ENCODE peak calls at places on chromosomes 7 and 10, in seven cellular contexts. One of them, this sample, is unnamed.

GRCh38 chr10:124341768-124342135 is 77.0 kb downstream of the OAT start:
- DNase-seq in BJ: no peak
- DNase-seq in HT1080: no peak
- DNase-seq in activated T-helper 1 cell treated with anti-CD3 and anti-CD28 coated beads, Interleukin-12 subunit alpha, Interleukin-12 subunit beta, Interleukin-2, Interleukin-4 antibody, amounts not matched to agents 30 ng/mL and 10 ng/mL and 1 ng/mL, durations not matched to agents 14 hours and 24 hours and 36 hours: peak
- DNase-seq in SK-MEL-5: no peak
- DNase-seq in type B pancreatic cell: no peak
- DNase-seq in astrocyte of the hippocampus: no peak
- DNase-seq in this sample: no peak

GRCh38 chr7:23604296-23604640 is 7.1 kb downstream of the CCDC126 start:
- DNase-seq in SK-MEL-5: no peak
- DNase-seq in type B pancreatic cell: no peak
- DNase-seq in HT1080: no peak
- DNase-seq in activated T-helper 1 cell treated with anti-CD3 and anti-CD28 coated beads, Interleukin-12 subunit alpha, Interleukin-12 subunit beta, Interleukin-2, Interleukin-4 antibody, amounts not matched to agents 30 ng/mL and 10 ng/mL and 1 ng/mL, durations not matched to agents 14 hours and 24 hours and 36 hours: no peak
- DNase-seq in astrocyte of the hippocampus: no peak
- DNase-seq in BJ: no peak
- DNase-seq in this sample: no peak

GRCh38 chr10:114412907-114413386 is 8.6 kb upstream of the AFAP1L2 start:
- DNase-seq in HT1080: peak
- DNase-seq in type B pancreatic cell: no peak
- DNase-seq in SK-MEL-5: no peak
- DNase-seq in astrocyte of the hippocampus: peak
- DNase-seq in BJ: no peak
- DNase-seq in activated T-helper 1 cell treated with anti-CD3 and anti-CD28 coated beads, Interleukin-12 subunit alpha, Interleukin-12 subunit beta, Interleukin-2, Interleukin-4 antibody, amounts not matched to agents 30 ng/mL and 10 ng/mL and 1 ng/mL, durations not matched to agents 14 hours and 24 hours and 36 hours: no peak
- DNase-seq in this sample: no peak

GRCh38 chr10:31101123-31101522 is 69.5 kb upstream of the ZNF438 start:
- DNase-seq in activated T-helper 1 cell treated with anti-CD3 and anti-CD28 coated beads, Interleukin-12 subunit alpha, Interleukin-12 subunit beta, Interleukin-2, Interleukin-4 antibody, amounts not matched to agents 30 ng/mL and 10 ng/mL and 1 ng/mL, durations not matched to agents 14 hours and 24 hours and 36 hours: peak
- DNase-seq in BJ: no peak
- DNase-seq in astrocyte of the hippocampus: peak
- DNase-seq in type B pancreatic cell: no peak
- DNase-seq in HT1080: peak
- DNase-seq in SK-MEL-5: no peak
- DNase-seq in this sample: no peak

GRCh38 chr7:130394421-130395188 is 14.3 kb downstream of the CPA1 start:
- DNase-seq in activated T-helper 1 cell treated with anti-CD3 and anti-CD28 coated beads, Interleukin-12 subunit alpha, Interleukin-12 subunit beta, Interleukin-2, Interleukin-4 antibody, amounts not matched to agents 30 ng/mL and 10 ng/mL and 1 ng/mL, durations not matched to agents 14 hours and 24 hours and 36 hours: no peak
- DNase-seq in astrocyte of the hippocampus: no peak
- DNase-seq in type B pancreatic cell: no peak
- DNase-seq in HT1080: no peak
- DNase-seq in SK-MEL-5: no peak
- DNase-seq in BJ: no peak
- DNase-seq in this sample: no peak

GRCh38 chr7:20219062-20219445 is 1.9 kb upstream of the MACC1 start:
- DNase-seq in astrocyte of the hippocampus: no peak
- DNase-seq in type B pancreatic cell: no peak
- DNase-seq in activated T-helper 1 cell treated with anti-CD3 and anti-CD28 coated beads, Interleukin-12 subunit alpha, Interleukin-12 subunit beta, Interleukin-2, Interleukin-4 antibody, amounts not matched to agents 30 ng/mL and 10 ng/mL and 1 ng/mL, durations not matched to agents 14 hours and 24 hours and 36 hours: no peak
- DNase-seq in BJ: no peak
- DNase-seq in SK-MEL-5: no peak
- DNase-seq in HT1080: no peak
- DNase-seq in this sample: no peak

GRCh38 chr10:103153302-103153759 is 39.7 kb downstream of the NT5C2 start:
- DNase-seq in activated T-helper 1 cell treated with anti-CD3 and anti-CD28 coated beads, Interleukin-12 subunit alpha, Interleukin-12 subunit beta, Interleukin-2, Interleukin-4 antibody, amounts not matched to agents 30 ng/mL and 10 ng/mL and 1 ng/mL, durations not matched to agents 14 hours and 24 hours and 36 hours: no peak
- DNase-seq in BJ: no peak
- DNase-seq in type B pancreatic cell: no peak
- DNase-seq in HT1080: no peak
- DNase-seq in SK-MEL-5: peak
- DNase-seq in astrocyte of the hippocampus: peak
- DNase-seq in this sample: peak

GRCh38 chr7:136086712-136087111 is 109.6 kb upstream of the MTPN start:
- DNase-seq in SK-MEL-5: peak
- DNase-seq in astrocyte of the hippocampus: peak
- DNase-seq in BJ: peak
- DNase-seq in activated T-helper 1 cell treated with anti-CD3 and anti-CD28 coated beads, Interleukin-12 subunit alpha, Interleukin-12 subunit beta, Interleukin-2, Interleukin-4 antibody, amounts not matched to agents 30 ng/mL and 10 ng/mL and 1 ng/mL, durations not matched to agents 14 hours and 24 hours and 36 hours: no peak
- DNase-seq in type B pancreatic cell: no peak
- DNase-seq in HT1080: peak
- DNase-seq in this sample: peak

GRCh38 chr7:141991144-141991543 is 4.5 kb upstream of the MGAM start:
- DNase-seq in astrocyte of the hippocampus: no peak
- DNase-seq in type B pancreatic cell: no peak
- DNase-seq in HT1080: peak
- DNase-seq in SK-MEL-5: no peak
- DNase-seq in activated T-helper 1 cell treated with anti-CD3 and anti-CD28 coated beads, Interleukin-12 subunit alpha, Interleukin-12 subunit beta, Interleukin-2, Interleukin-4 antibody, amounts not matched to agents 30 ng/mL and 10 ng/mL and 1 ng/mL, durations not matched to agents 14 hours and 24 hours and 36 hours: no peak
- DNase-seq in BJ: no peak
- DNase-seq in this sample: no peak

GRCh38 chr7:141012044-141012685 is 2.6 kb downstream of the MRPS33 start:
- DNase-seq in HT1080: peak
- DNase-seq in type B pancreatic cell: no peak
- DNase-seq in activated T-helper 1 cell treated with anti-CD3 and anti-CD28 coated beads, Interleukin-12 subunit alpha, Interleukin-12 subunit beta, Interleukin-2, Interleukin-4 antibody, amounts not matched to agents 30 ng/mL and 10 ng/mL and 1 ng/mL, durations not matched to agents 14 hours and 24 hours and 36 hours: peak
- DNase-seq in BJ: no peak
- DNase-seq in astrocyte of the hippocampus: peak
- DNase-seq in SK-MEL-5: peak
- DNase-seq in this sample: peak

GRCh38 chr7:120867932-120868331 is 10.0 kb upstream of the TSPAN12 start:
- DNase-seq in HT1080: no peak
- DNase-seq in SK-MEL-5: no peak
- DNase-seq in activated T-helper 1 cell treated with anti-CD3 and anti-CD28 coated beads, Interleukin-12 subunit alpha, Interleukin-12 subunit beta, Interleukin-2, Interleukin-4 antibody, amounts not matched to agents 30 ng/mL and 10 ng/mL and 1 ng/mL, durations not matched to agents 14 hours and 24 hours and 36 hours: no peak
- DNase-seq in astrocyte of the hippocampus: no peak
- DNase-seq in BJ: no peak
- DNase-seq in type B pancreatic cell: no peak
- DNase-seq in this sample: no peak

GRCh38 chr10:4399571-4399970 is 426.4 kb upstream of the AKR1E2 start:
- DNase-seq in astrocyte of the hippocampus: no peak
- DNase-seq in HT1080: no peak
- DNase-seq in type B pancreatic cell: no peak
- DNase-seq in BJ: peak
- DNase-seq in activated T-helper 1 cell treated with anti-CD3 and anti-CD28 coated beads, Interleukin-12 subunit alpha, Interleukin-12 subunit beta, Interleukin-2, Interleukin-4 antibody, amounts not matched to agents 30 ng/mL and 10 ng/mL and 1 ng/mL, durations not matched to agents 14 hours and 24 hours and 36 hours: no peak
- DNase-seq in SK-MEL-5: no peak
- DNase-seq in this sample: no peak

GRCh38 chr10:79221110-79222051 is 125.9 kb upstream of the PPIF start:
- DNase-seq in SK-MEL-5: no peak
- DNase-seq in astrocyte of the hippocampus: peak
- DNase-seq in BJ: peak
- DNase-seq in activated T-helper 1 cell treated with anti-CD3 and anti-CD28 coated beads, Interleukin-12 subunit alpha, Interleukin-12 subunit beta, Interleukin-2, Interleukin-4 antibody, amounts not matched to agents 30 ng/mL and 10 ng/mL and 1 ng/mL, durations not matched to agents 14 hours and 24 hours and 36 hours: no peak
- DNase-seq in type B pancreatic cell: peak
- DNase-seq in HT1080: no peak
- DNase-seq in this sample: no peak

GRCh38 chr10:78805176-78805575 is 263.6 kb upstream of the ZMIZ1 start:
- DNase-seq in SK-MEL-5: no peak
- DNase-seq in astrocyte of the hippocampus: peak
- DNase-seq in activated T-helper 1 cell treated with anti-CD3 and anti-CD28 coated beads, Interleukin-12 subunit alpha, Interleukin-12 subunit beta, Interleukin-2, Interleukin-4 antibody, amounts not matched to agents 30 ng/mL and 10 ng/mL and 1 ng/mL, durations not matched to agents 14 hours and 24 hours and 36 hours: no peak
- DNase-seq in type B pancreatic cell: no peak
- DNase-seq in BJ: peak
- DNase-seq in HT1080: peak
- DNase-seq in this sample: no peak

GRCh38 chr7:94374231-94374630 is 20.5 kb upstream of the COL1A2 start:
- DNase-seq in SK-MEL-5: peak
- DNase-seq in type B pancreatic cell: no peak
- DNase-seq in astrocyte of the hippocampus: peak
- DNase-seq in activated T-helper 1 cell treated with anti-CD3 and anti-CD28 coated beads, Interleukin-12 subunit alpha, Interleukin-12 subunit beta, Interleukin-2, Interleukin-4 antibody, amounts not matched to agents 30 ng/mL and 10 ng/mL and 1 ng/mL, durations not matched to agents 14 hours and 24 hours and 36 hours: no peak
- DNase-seq in HT1080: peak
- DNase-seq in BJ: peak
- DNase-seq in this sample: no peak

GRCh38 chr7:26574476-26574875 is 282.8 kb downstream of the SNX10 start:
- DNase-seq in type B pancreatic cell: no peak
- DNase-seq in BJ: no peak
- DNase-seq in astrocyte of the hippocampus: no peak
- DNase-seq in activated T-helper 1 cell treated with anti-CD3 and anti-CD28 coated beads, Interleukin-12 subunit alpha, Interleukin-12 subunit beta, Interleukin-2, Interleukin-4 antibody, amounts not matched to agents 30 ng/mL and 10 ng/mL and 1 ng/mL, durations not matched to agents 14 hours and 24 hours and 36 hours: no peak
- DNase-seq in SK-MEL-5: peak
- DNase-seq in HT1080: peak
- DNase-seq in this sample: no peak

GRCh38 chr10:76546411-76546810 is 1091.2 kb downstream of the KCNMA1 start:
- DNase-seq in BJ: no peak
- DNase-seq in activated T-helper 1 cell treated with anti-CD3 and anti-CD28 coated beads, Interleukin-12 subunit alpha, Interleukin-12 subunit beta, Interleukin-2, Interleukin-4 antibody, amounts not matched to agents 30 ng/mL and 10 ng/mL and 1 ng/mL, durations not matched to agents 14 hours and 24 hours and 36 hours: no peak
- DNase-seq in astrocyte of the hippocampus: no peak
- DNase-seq in type B pancreatic cell: no peak
- DNase-seq in SK-MEL-5: no peak
- DNase-seq in HT1080: no peak
- DNase-seq in this sample: no peak

GRCh38 chr7:122460936-122461335 is 156.4 kb upstream of the FEZF1 start:
- DNase-seq in type B pancreatic cell: no peak
- DNase-seq in activated T-helper 1 cell treated with anti-CD3 and anti-CD28 coated beads, Interleukin-12 subunit alpha, Interleukin-12 subunit beta, Interleukin-2, Interleukin-4 antibody, amounts not matched to agents 30 ng/mL and 10 ng/mL and 1 ng/mL, durations not matched to agents 14 hours and 24 hours and 36 hours: no peak
- DNase-seq in SK-MEL-5: no peak
- DNase-seq in astrocyte of the hippocampus: no peak
- DNase-seq in HT1080: no peak
- DNase-seq in BJ: no peak
- DNase-seq in this sample: no peak

GRCh38 chr10:3749597-3750351 is 35.2 kb downstream of the KLF6 start:
- DNase-seq in astrocyte of the hippocampus: no peak
- DNase-seq in activated T-helper 1 cell treated with anti-CD3 and anti-CD28 coated beads, Interleukin-12 subunit alpha, Interleukin-12 subunit beta, Interleukin-2, Interleukin-4 antibody, amounts not matched to agents 30 ng/mL and 10 ng/mL and 1 ng/mL, durations not matched to agents 14 hours and 24 hours and 36 hours: no peak
- DNase-seq in BJ: peak
- DNase-seq in HT1080: no peak
- DNase-seq in type B pancreatic cell: no peak
- DNase-seq in SK-MEL-5: peak
- DNase-seq in this sample: peak

GRCh38 chr7:102045681-102046372 is 228.4 kb downstream of the CUX1 start:
- DNase-seq in HT1080: no peak
- DNase-seq in activated T-helper 1 cell treated with anti-CD3 and anti-CD28 coated beads, Interleukin-12 subunit alpha, Interleukin-12 subunit beta, Interleukin-2, Interleukin-4 antibody, amounts not matched to agents 30 ng/mL and 10 ng/mL and 1 ng/mL, durations not matched to agents 14 hours and 24 hours and 36 hours: no peak
- DNase-seq in type B pancreatic cell: no peak
- DNase-seq in SK-MEL-5: no peak
- DNase-seq in BJ: no peak
- DNase-seq in astrocyte of the hippocampus: peak
- DNase-seq in this sample: no peak

GRCh38 chr10:71598673-71599072 is 120.9 kb downstream of the C10orf105 start:
- DNase-seq in astrocyte of the hippocampus: peak
- DNase-seq in BJ: peak
- DNase-seq in activated T-helper 1 cell treated with anti-CD3 and anti-CD28 coated beads, Interleukin-12 subunit alpha, Interleukin-12 subunit beta, Interleukin-2, Interleukin-4 antibody, amounts not matched to agents 30 ng/mL and 10 ng/mL and 1 ng/mL, durations not matched to agents 14 hours and 24 hours and 36 hours: no peak
- DNase-seq in SK-MEL-5: no peak
- DNase-seq in HT1080: no peak
- DNase-seq in type B pancreatic cell: no peak
- DNase-seq in this sample: no peak

GRCh38 chr7:51062222-51062987 is 254.2 kb downstream of the COBL start:
- DNase-seq in BJ: no peak
- DNase-seq in activated T-helper 1 cell treated with anti-CD3 and anti-CD28 coated beads, Interleukin-12 subunit alpha, Interleukin-12 subunit beta, Interleukin-2, Interleukin-4 antibody, amounts not matched to agents 30 ng/mL and 10 ng/mL and 1 ng/mL, durations not matched to agents 14 hours and 24 hours and 36 hours: no peak
- DNase-seq in type B pancreatic cell: no peak
- DNase-seq in SK-MEL-5: no peak
- DNase-seq in HT1080: no peak
- DNase-seq in astrocyte of the hippocampus: peak
- DNase-seq in this sample: no peak

GRCh38 chr7:36661135-36661840 is 63.0 kb downstream of the AOAH start:
- DNase-seq in SK-MEL-5: no peak
- DNase-seq in HT1080: peak
- DNase-seq in activated T-helper 1 cell treated with anti-CD3 and anti-CD28 coated beads, Interleukin-12 subunit alpha, Interleukin-12 subunit beta, Interleukin-2, Interleukin-4 antibody, amounts not matched to agents 30 ng/mL and 10 ng/mL and 1 ng/mL, durations not matched to agents 14 hours and 24 hours and 36 hours: no peak
- DNase-seq in astrocyte of the hippocampus: peak
- DNase-seq in type B pancreatic cell: no peak
- DNase-seq in BJ: no peak
- DNase-seq in this sample: no peak

GRCh38 chr10:101397140-101397539 is 43.2 kb downstream of the BTRC start:
- DNase-seq in BJ: peak
- DNase-seq in type B pancreatic cell: no peak
- DNase-seq in activated T-helper 1 cell treated with anti-CD3 and anti-CD28 coated beads, Interleukin-12 subunit alpha, Interleukin-12 subunit beta, Interleukin-2, Interleukin-4 antibody, amounts not matched to agents 30 ng/mL and 10 ng/mL and 1 ng/mL, durations not matched to agents 14 hours and 24 hours and 36 hours: peak
- DNase-seq in SK-MEL-5: peak
- DNase-seq in astrocyte of the hippocampus: peak
- DNase-seq in HT1080: peak
- DNase-seq in this sample: peak

GRCh38 chr10:1168763-1169162 is 112.6 kb downstream of the WDR37 start:
- DNase-seq in activated T-helper 1 cell treated with anti-CD3 and anti-CD28 coated beads, Interleukin-12 subunit alpha, Interleukin-12 subunit beta, Interleukin-2, Interleukin-4 antibody, amounts not matched to agents 30 ng/mL and 10 ng/mL and 1 ng/mL, durations not matched to agents 14 hours and 24 hours and 36 hours: no peak
- DNase-seq in BJ: no peak
- DNase-seq in SK-MEL-5: no peak
- DNase-seq in astrocyte of the hippocampus: no peak
- DNase-seq in HT1080: no peak
- DNase-seq in type B pancreatic cell: no peak
- DNase-seq in this sample: no peak

GRCh38 chr10:83880252-83880791 is 259.0 kb upstream of the GHITM start:
- DNase-seq in astrocyte of the hippocampus: no peak
- DNase-seq in activated T-helper 1 cell treated with anti-CD3 and anti-CD28 coated beads, Interleukin-12 subunit alpha, Interleukin-12 subunit beta, Interleukin-2, Interleukin-4 antibody, amounts not matched to agents 30 ng/mL and 10 ng/mL and 1 ng/mL, durations not matched to agents 14 hours and 24 hours and 36 hours: no peak
- DNase-seq in type B pancreatic cell: no peak
- DNase-seq in SK-MEL-5: no peak
- DNase-seq in BJ: no peak
- DNase-seq in HT1080: no peak
- DNase-seq in this sample: no peak

GRCh38 chr10:59019603-59020002 is 156.8 kb upstream of the PHYHIPL start:
- DNase-seq in activated T-helper 1 cell treated with anti-CD3 and anti-CD28 coated beads, Interleukin-12 subunit alpha, Interleukin-12 subunit beta, Interleukin-2, Interleukin-4 antibody, amounts not matched to agents 30 ng/mL and 10 ng/mL and 1 ng/mL, durations not matched to agents 14 hours and 24 hours and 36 hours: no peak
- DNase-seq in HT1080: no peak
- DNase-seq in SK-MEL-5: no peak
- DNase-seq in astrocyte of the hippocampus: peak
- DNase-seq in BJ: no peak
- DNase-seq in type B pancreatic cell: no peak
- DNase-seq in this sample: no peak

GRCh38 chr10:17703706-17704105 is 48.3 kb upstream of the TMEM236 start:
- DNase-seq in type B pancreatic cell: no peak
- DNase-seq in HT1080: no peak
- DNase-seq in activated T-helper 1 cell treated with anti-CD3 and anti-CD28 coated beads, Interleukin-12 subunit alpha, Interleukin-12 subunit beta, Interleukin-2, Interleukin-4 antibody, amounts not matched to agents 30 ng/mL and 10 ng/mL and 1 ng/mL, durations not matched to agents 14 hours and 24 hours and 36 hours: no peak
- DNase-seq in BJ: no peak
- DNase-seq in astrocyte of the hippocampus: no peak
- DNase-seq in SK-MEL-5: no peak
- DNase-seq in this sample: no peak

GRCh38 chr7:135716677-135717238 is 11.2 kb downstream of the SLC13A4 start:
- DNase-seq in SK-MEL-5: no peak
- DNase-seq in HT1080: peak
- DNase-seq in type B pancreatic cell: no peak
- DNase-seq in activated T-helper 1 cell treated with anti-CD3 and anti-CD28 coated beads, Interleukin-12 subunit alpha, Interleukin-12 subunit beta, Interleukin-2, Interleukin-4 antibody, amounts not matched to agents 30 ng/mL and 10 ng/mL and 1 ng/mL, durations not matched to agents 14 hours and 24 hours and 36 hours: no peak
- DNase-seq in astrocyte of the hippocampus: peak
- DNase-seq in BJ: peak
- DNase-seq in this sample: no peak

GRCh38 chr10:95388539-95388938 is 97.7 kb upstream of the PDLIM1 start:
- DNase-seq in astrocyte of the hippocampus: peak
- DNase-seq in activated T-helper 1 cell treated with anti-CD3 and anti-CD28 coated beads, Interleukin-12 subunit alpha, Interleukin-12 subunit beta, Interleukin-2, Interleukin-4 antibody, amounts not matched to agents 30 ng/mL and 10 ng/mL and 1 ng/mL, durations not matched to agents 14 hours and 24 hours and 36 hours: no peak
- DNase-seq in SK-MEL-5: peak
- DNase-seq in BJ: no peak
- DNase-seq in type B pancreatic cell: no peak
- DNase-seq in HT1080: no peak
- DNase-seq in this sample: peak

GRCh38 chr10:70518695-70519094 is 40.1 kb downstream of the PALD1 start:
- DNase-seq in astrocyte of the hippocampus: peak
- DNase-seq in activated T-helper 1 cell treated with anti-CD3 and anti-CD28 coated beads, Interleukin-12 subunit alpha, Interleukin-12 subunit beta, Interleukin-2, Interleukin-4 antibody, amounts not matched to agents 30 ng/mL and 10 ng/mL and 1 ng/mL, durations not matched to agents 14 hours and 24 hours and 36 hours: no peak
- DNase-seq in HT1080: peak
- DNase-seq in BJ: no peak
- DNase-seq in SK-MEL-5: no peak
- DNase-seq in type B pancreatic cell: no peak
- DNase-seq in this sample: no peak

GRCh38 chr10:119450606-119451304 is 91.8 kb downstream of the RGS10 start:
- DNase-seq in SK-MEL-5: no peak
- DNase-seq in type B pancreatic cell: no peak
- DNase-seq in activated T-helper 1 cell treated with anti-CD3 and anti-CD28 coated beads, Interleukin-12 subunit alpha, Interleukin-12 subunit beta, Interleukin-2, Interleukin-4 antibody, amounts not matched to agents 30 ng/mL and 10 ng/mL and 1 ng/mL, durations not matched to agents 14 hours and 24 hours and 36 hours: no peak
- DNase-seq in BJ: no peak
- DNase-seq in HT1080: no peak
- DNase-seq in astrocyte of the hippocampus: peak
- DNase-seq in this sample: no peak

GRCh38 chr10:78502208-78502943 is 468.7 kb downstream of the RPS24 start:
- DNase-seq in BJ: no peak
- DNase-seq in astrocyte of the hippocampus: peak
- DNase-seq in type B pancreatic cell: no peak
- DNase-seq in SK-MEL-5: no peak
- DNase-seq in HT1080: peak
- DNase-seq in activated T-helper 1 cell treated with anti-CD3 and anti-CD28 coated beads, Interleukin-12 subunit alpha, Interleukin-12 subunit beta, Interleukin-2, Interleukin-4 antibody, amounts not matched to agents 30 ng/mL and 10 ng/mL and 1 ng/mL, durations not matched to agents 14 hours and 24 hours and 36 hours: no peak
- DNase-seq in this sample: peak

GRCh38 chr7:138752568-138753518 is 45.0 kb upstream of the TMEM213 start:
- DNase-seq in type B pancreatic cell: no peak
- DNase-seq in activated T-helper 1 cell treated with anti-CD3 and anti-CD28 coated beads, Interleukin-12 subunit alpha, Interleukin-12 subunit beta, Interleukin-2, Interleukin-4 antibody, amounts not matched to agents 30 ng/mL and 10 ng/mL and 1 ng/mL, durations not matched to agents 14 hours and 24 hours and 36 hours: peak
- DNase-seq in astrocyte of the hippocampus: peak
- DNase-seq in SK-MEL-5: peak
- DNase-seq in BJ: no peak
- DNase-seq in HT1080: peak
- DNase-seq in this sample: peak

GRCh38 chr7:21365866-21366624 is 61.8 kb upstream of the SP4 start:
- DNase-seq in astrocyte of the hippocampus: peak
- DNase-seq in BJ: no peak
- DNase-seq in SK-MEL-5: no peak
- DNase-seq in activated T-helper 1 cell treated with anti-CD3 and anti-CD28 coated beads, Interleukin-12 subunit alpha, Interleukin-12 subunit beta, Interleukin-2, Interleukin-4 antibody, amounts not matched to agents 30 ng/mL and 10 ng/mL and 1 ng/mL, durations not matched to agents 14 hours and 24 hours and 36 hours: no peak
- DNase-seq in HT1080: peak
- DNase-seq in type B pancreatic cell: no peak
- DNase-seq in this sample: peak

GRCh38 chr7:134875867-134876266 is 96.4 kb downstream of the CALD1 start:
- DNase-seq in astrocyte of the hippocampus: no peak
- DNase-seq in SK-MEL-5: no peak
- DNase-seq in HT1080: no peak
- DNase-seq in BJ: peak
- DNase-seq in type B pancreatic cell: no peak
- DNase-seq in activated T-helper 1 cell treated with anti-CD3 and anti-CD28 coated beads, Interleukin-12 subunit alpha, Interleukin-12 subunit beta, Interleukin-2, Interleukin-4 antibody, amounts not matched to agents 30 ng/mL and 10 ng/mL and 1 ng/mL, durations not matched to agents 14 hours and 24 hours and 36 hours: no peak
- DNase-seq in this sample: no peak

GRCh38 chr7:110007316-110007910 is 1083.5 kb upstream of the LRRN3 start:
- DNase-seq in type B pancreatic cell: no peak
- DNase-seq in activated T-helper 1 cell treated with anti-CD3 and anti-CD28 coated beads, Interleukin-12 subunit alpha, Interleukin-12 subunit beta, Interleukin-2, Interleukin-4 antibody, amounts not matched to agents 30 ng/mL and 10 ng/mL and 1 ng/mL, durations not matched to agents 14 hours and 24 hours and 36 hours: no peak
- DNase-seq in SK-MEL-5: no peak
- DNase-seq in HT1080: no peak
- DNase-seq in BJ: no peak
- DNase-seq in astrocyte of the hippocampus: no peak
- DNase-seq in this sample: no peak

GRCh38 chr7:29479606-29480200 is 83.9 kb upstream of the PRR15 start:
- DNase-seq in type B pancreatic cell: no peak
- DNase-seq in SK-MEL-5: peak
- DNase-seq in HT1080: no peak
- DNase-seq in astrocyte of the hippocampus: peak
- DNase-seq in activated T-helper 1 cell treated with anti-CD3 and anti-CD28 coated beads, Interleukin-12 subunit alpha, Interleukin-12 subunit beta, Interleukin-2, Interleukin-4 antibody, amounts not matched to agents 30 ng/mL and 10 ng/mL and 1 ng/mL, durations not matched to agents 14 hours and 24 hours and 36 hours: no peak
- DNase-seq in BJ: no peak
- DNase-seq in this sample: no peak

This sample was measured in HepG2.